ENCODE peak calls at places on chromosomes 2 and 18, in eight cellular contexts. R, A, V, P, D, U, E and T are unnamed samples.

GRCh38 chr2:72198532-72199241 is 51.0 kb upstream of the CYP26B1 start:
- DNase-seq in A (no peak), R (peak; percentile 82), D (peak; percentile 25), U (no peak), V (no peak), E (no peak), P (peak; percentile 37), T (no peak)

GRCh38 chr2:23420840-23421476 is 36.0 kb downstream of the KLHL29 start:
- DNase-seq in A (no peak), U (no peak), E (no peak), D (no peak), V (no peak), P (no peak), R (no peak), T (no peak)

GRCh38 chr2:143684731-143685364 is 555.6 kb downstream of the ARHGAP15 start:
- DNase-seq in V (no peak), D (no peak), U (no peak), R (no peak), E (no peak), A (no peak), P (no peak), T (no peak)

GRCh38 chr18:54127759-54128378 is 96.6 kb downstream of the MBD2 start:
- DNase-seq in R (peak; percentile 77), A (no peak), U (peak; percentile 16), P (peak; percentile 62), D (no peak), V (no peak), E (no peak), T (peak; percentile 8)

GRCh38 chr2:17309741-17310339 is 208.4 kb downstream of the RAD51AP2 start:
- DNase-seq in R (peak; percentile 58), A (no peak), E (no peak), D (no peak), V (no peak), P (peak; percentile 2), U (peak; percentile 15), T (no peak)

GRCh38 chr2:142980246-142981068 is 103.0 kb downstream of the KYNU start:
- DNase-seq in E (no peak), V (no peak), A (no peak), P (peak; percentile 21), U (no peak), D (peak; percentile 9), R (peak; percentile 70), T (no peak)

GRCh38 chr2:241001413-241002274 is 3.2 kb downstream of the SNED1 start:
- DNase-seq in R (no peak), A (no peak), U (peak; percentile 5), V (no peak), D (no peak), P (no peak), E (no peak), T (no peak)

GRCh38 chr2:218986148-218986761 is 1.3 kb upstream of the FEV start:
- DNase-seq in V (no peak), U (no peak), P (no peak), A (no peak), R (no peak), E (no peak), D (no peak), T (no peak)

GRCh38 chr18:62436636-62437519 is 85.9 kb upstream of the ZCCHC2 start:
- DNase-seq in E (no peak), R (peak; percentile 89), A (peak; percentile 87), D (peak; percentile 59), P (peak; percentile 76), U (no peak), V (no peak), T (no peak)

GRCh38 chr2:100383306-100383705 is 34.2 kb downstream of the CHST10 start:
- DNase-seq in D (no peak), V (no peak), A (no peak), U (no peak), P (no peak), E (no peak), R (no peak), T (no peak)

GRCh38 chr18:48161911-48162698 is 231.6 kb upstream of the SMAD2 start:
- DNase-seq in E (no peak), A (peak; percentile 48), V (no peak), D (no peak), R (no peak), U (peak; percentile 10), P (no peak), T (no peak)

GRCh38 chr2:226135861-226136548 is 663.6 kb downstream of the IRS1 start:
- DNase-seq in E (no peak), U (no peak), R (no peak), D (no peak), V (no peak), A (no peak), P (no peak), T (no peak)

GRCh38 chr2:15866563-15867193 is 73.7 kb upstream of the MYCN start:
- DNase-seq in P (no peak), V (no peak), E (no peak), A (no peak), U (no peak), D (no peak), R (no peak), T (no peak)

GRCh38 chr18:75364512-75364911 is 63.0 kb downstream of the SMIM21 start:
- DNase-seq in E (no peak), U (no peak), R (peak; percentile 1), V (no peak), P (no peak), D (no peak), A (no peak), T (no peak)

GRCh38 chr2:172438064-172438421 is 10.7 kb downstream of the ITGA6 start:
- DNase-seq in P (no peak), E (no peak), V (no peak), U (peak; percentile 36), R (no peak), D (no peak), A (no peak), T (no peak)

GRCh38 chr2:6214471-6214870 is 522.3 kb downstream of the SOX11 start:
- DNase-seq in P (no peak), R (no peak), E (no peak), A (no peak), D (no peak), U (no peak), V (no peak), T (no peak)

GRCh38 chr18:10015288-10015701 is 101.5 kb downstream of the VAPA start:
- DNase-seq in U (no peak), V (no peak), D (no peak), A (no peak), E (no peak), R (peak; percentile 46), P (peak; percentile 71), T (no peak)

GRCh38 chr18:11840493-11840892 is 10.7 kb upstream of the CHMP1B start:
- DNase-seq in D (no peak), P (no peak), V (no peak), E (no peak), U (no peak), R (no peak), A (no peak), T (no peak)

GRCh38 chr2:128362889-128363228 is 44.2 kb upstream of the HS6ST1 start:
- DNase-seq in P (peak; percentile 94), U (no peak), A (no peak), D (peak; percentile 62), R (peak; percentile 85), V (no peak), E (no peak), T (peak; percentile 51)

GRCh38 chr2:142426064-142426463 is 295.2 kb upstream of the LRP1B start:
- DNase-seq in V (no peak), R (no peak), P (no peak), D (no peak), U (no peak), A (no peak), E (no peak), T (no peak)

GRCh38 chr2:235334179-235334578 is 159.7 kb upstream of the AGAP1 start:
- DNase-seq in A (no peak), P (no peak), E (no peak), R (no peak), D (no peak), V (no peak), U (no peak), T (no peak)

GRCh38 chr2:31231571-31232287 is 2.2 kb upstream of the EHD3 start:
- DNase-seq in R (no peak), D (no peak), P (no peak), V (no peak), E (no peak), A (no peak), U (no peak), T (no peak)

GRCh38 chr2:212928681-212929080 is 222.7 kb downstream of the IKZF2 start:
- DNase-seq in P (no peak), U (no peak), V (no peak), E (no peak), A (no peak), R (peak; percentile 76), D (peak; percentile 47), T (peak; percentile 11)

GRCh38 chr2:146807568-146808168 is 1037.2 kb upstream of the ACVR2A start:
- DNase-seq in V (no peak), E (no peak), A (no peak), D (no peak), P (no peak), R (no peak), U (no peak), T (no peak)

GRCh38 chr2:207055254-207055653 is 110.5 kb downstream of the KLF7 start:
- DNase-seq in R (no peak), U (no peak), E (no peak), P (no peak), V (no peak), D (no peak), A (no peak), T (no peak)

GRCh38 chr18:69755856-69756496 is 191.7 kb downstream of the CD226 start:
- DNase-seq in U (peak; percentile 55), V (no peak), A (no peak), P (no peak), D (no peak), R (no peak), E (no peak), T (no peak)

GRCh38 chr2:221075203-221075602 is 496.9 kb downstream of the EPHA4 start:
- DNase-seq in U (no peak), P (peak; percentile 94), A (no peak), V (no peak), D (peak; percentile 17), E (no peak), R (peak; percentile 30), T (peak; percentile 62)